ENCODE peak calls at places on chromosome 20, in six cellular contexts. T is mammary epithelial cell; K is CD8-positive, alpha-beta T cell; B is IMR-90; J is CD4-positive, alpha-beta memory T cell; Y is tibial nerve. L is an unnamed sample. For H3K9me3 and H3K27me3, the result is how much of the 10 kb centered on the place peaks cover.

GRCh38 chr20:24580855-24581254 is 111.4 kb downstream of the SYNDIG1 start:
- DNase-seq in T (no peak), K (no peak), B (no peak), J (no peak), Y (no peak), L (no peak)

GRCh38 chr20:58942549-58942948 is 38.5 kb upstream of the NELFCD start:
- DNase-seq in T (no peak), K (no peak), B (peak), J (no peak), Y (no peak), L (no peak)

GRCh38 chr20:51573576-51574243 is 31.2 kb upstream of the NFATC2 start:
- DNase-seq in T (no peak), K (no peak), B (no peak), J (no peak), Y (peak), L (no peak)

GRCh38 chr20:57393321-57394086 is 2.3 kb downstream of the RBM38 start:
- DNase-seq in T (no peak), K (no peak), B (no peak), J (no peak), Y (no peak), L (no peak)

GRCh38 chr20:21521596-21522478 is 8.0 kb upstream of the NKX2-2 start:
- DNase-seq in T (no peak), K (no peak), B (no peak), J (no peak), Y (no peak), L (no peak)

GRCh38 chr20:10536531-10536930 is 101.4 kb downstream of the SLX4IP start:
- DNase-seq in T (no peak), K (no peak), B (peak), J (peak), Y (no peak), L (peak)

GRCh38 chr20:64023278-64024140 is 12.5 kb upstream of the C20orf204 start:
- DNase-seq in T (no peak), K (no peak), B (no peak), J (no peak), Y (no peak), L (no peak)

GRCh38 chr20:19882446-19882845 is 124.4 kb downstream of the RIN2 start:
- DNase-seq in T (no peak), K (no peak), B (no peak), J (no peak), Y (no peak), L (no peak)

GRCh38 chr20:36010745-36011326 is 42.4 kb downstream of the CNBD2 start:
- DNase-seq in T (no peak), K (no peak), B (no peak), J (no peak), Y (no peak), L (no peak)

GRCh38 chr20:48467622-48468021 is 360.2 kb downstream of the PREX1 start:
- DNase-seq in T (no peak), K (no peak), B (no peak), J (no peak), Y (no peak), L (no peak)

GRCh38 chr20:41233976-41234514 is 83.5 kb downstream of the ZHX3 start:
- DNase-seq in T (no peak), K (no peak), B (no peak), J (no peak), Y (no peak), L (no peak)

GRCh38 chr20:5141615-5142014 is 14.8 kb downstream of the CDS2 start:
- DNase-seq in T (no peak), K (no peak), B (no peak), J (no peak), Y (no peak), L (no peak)

GRCh38 chr20:24102749-24103148 is 114.2 kb upstream of the GGTLC1 start:
- DNase-seq in T (peak), K (no peak), B (no peak), J (no peak), Y (no peak), L (no peak)

GRCh38 chr20:9510926-9511325 is 3.5 kb upstream of the LAMP5 start:
- DNase-seq in T (no peak), K (no peak), B (no peak), J (no peak), Y (no peak), L (no peak)

GRCh38 chr20:63357921-63358905 is 2.9 kb downstream of the CHRNA4 start:
- DNase-seq in T (no peak), K (no peak), B (no peak), J (no peak), Y (no peak), L (no peak)

GRCh38 chr20:20410678-20411077 is 42.8 kb downstream of the INSM1 start:
- DNase-seq in T (no peak), K (no peak), B (no peak), J (no peak), Y (no peak), L (no peak)

GRCh38 chr20:1623501-1624250 is 3.9 kb upstream of the SIRPB1 start:
- DNase-seq in T (no peak), K (no peak), B (no peak), J (no peak), Y (no peak), L (no peak)

GRCh38 chr20:14488756-14489479 is 151.5 kb upstream of the FLRT3 start:
- DNase-seq in T (no peak), K (no peak), B (no peak), J (no peak), Y (no peak), L (no peak)

GRCh38 chr20:24575811-24576210 is 106.4 kb downstream of the SYNDIG1 start:
- DNase-seq in T (no peak), K (no peak), B (no peak), J (no peak), Y (no peak), L (no peak)

GRCh38 chr20:38153011-38153329 is 12.1 kb downstream of the TGM2 start:
- DNase-seq in T (no peak), K (no peak), B (no peak), J (no peak), Y (no peak), L (no peak)

GRCh38 chr20:15252289-15252688 is 914.9 kb upstream of the FLRT3 start:
- DNase-seq in T (no peak), K (no peak), B (no peak), J (no peak), Y (no peak), L (no peak)

GRCh38 chr20:52083627-52084232 is 107.8 kb downstream of the ZFP64 start:
- DNase-seq in T (peak), K (no peak), B (peak), J (peak), Y (peak), L (no peak)

GRCh38 chr20:34560141-34560523 is 1.6 kb downstream of the MAP1LC3A start:
- DNase-seq in T (no peak), K (no peak), B (no peak), J (peak), Y (no peak), L (no peak)

GRCh38 chr20:37969949-37970855 is 63.1 kb downstream of the TTI1 start:
- DNase-seq in T (peak), K (no peak), B (no peak), J (no peak), Y (no peak), L (no peak)

GRCh38 chr20:10109621-10110020 is 74.8 kb downstream of the ANKEF1 start:
- DNase-seq in T (no peak), K (no peak), B (no peak), J (no peak), Y (no peak), L (no peak)

GRCh38 chr20:9218412-9219001 is 149.6 kb downstream of the PLCB4 start:
- DNase-seq in T (no peak), K (no peak), B (peak), J (no peak), Y (no peak), L (no peak)

GRCh38 chr20:31403886-31404285 is 2.1 kb downstream of the DEFB121 start:
- DNase-seq in T (no peak), K (no peak), B (no peak), J (no peak), Y (no peak), L (no peak)
- H3K9me3 ChIP-seq in T (under half), K (under half), B (under half), J (under half), Y (under half), L (under half)

DNA sequence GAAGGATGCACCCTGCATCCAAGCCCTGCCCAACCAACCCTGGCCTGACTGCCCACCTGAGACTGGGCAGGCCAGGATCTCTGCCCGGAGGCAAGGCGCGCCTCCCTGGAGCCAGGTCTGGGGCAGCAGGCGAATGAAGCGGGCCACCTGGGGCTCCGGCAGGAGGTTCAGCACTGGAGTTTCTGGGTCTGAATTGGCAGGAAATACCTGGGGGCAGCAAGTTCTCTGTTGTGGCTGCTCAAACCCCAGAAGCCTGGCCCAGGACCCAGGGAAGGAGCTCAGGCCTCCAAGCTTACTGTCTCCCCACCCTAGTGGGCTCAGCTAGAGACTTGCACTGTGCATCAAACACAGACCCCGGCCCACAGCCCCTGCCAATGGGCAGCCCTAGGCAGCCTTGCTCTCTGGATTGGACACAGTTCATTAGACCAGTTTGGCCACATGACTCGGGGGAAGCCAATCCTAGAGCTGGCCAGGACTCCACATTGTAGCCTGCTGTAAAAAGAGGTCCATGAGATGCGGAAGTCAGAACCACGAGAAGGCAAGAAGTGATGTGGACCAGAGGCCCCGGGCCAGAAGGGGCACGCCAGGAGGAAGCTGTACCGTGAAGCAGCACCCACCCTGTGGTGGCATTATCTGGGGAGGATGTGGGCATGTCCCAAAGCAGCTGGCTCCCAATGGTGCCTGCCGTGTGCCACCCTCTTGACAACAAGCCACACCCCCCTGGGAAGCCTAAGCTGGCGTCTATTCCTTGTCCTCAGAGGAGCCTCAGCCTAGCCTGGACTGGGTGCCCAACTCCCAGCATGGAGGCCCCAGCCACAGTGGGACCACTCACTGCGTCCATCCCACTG is 3.1 kb downstream of the CPXM1 start:
- DNase-seq in T (no peak), K (no peak), B (no peak), J (no peak), Y (no peak), L (no peak)
- H3K27me3 ChIP-seq in T (under half), K (under half), B (under half), J (under half), Y (half or more), L (under half)

GRCh38 chr20:39877792-39878191 is 811.2 kb downstream of the MAFB start:
- DNase-seq in T (no peak), K (no peak), B (no peak), J (no peak), Y (no peak), L (no peak)
- H3K9me3 ChIP-seq in T (under half), K (under half), B (under half), J (under half), Y (under half), L (under half)

GRCh38 chr20:44743080-44743701 is 2.5 kb upstream of the KCNK15 start:
- DNase-seq in T (no peak), K (no peak), B (no peak), J (no peak), Y (no peak), L (no peak)
- H3K27me3 ChIP-seq in T (under half), K (under half), B (half or more), J (under half), Y (under half), L (under half)

GRCh38 chr20:29443819-29444218 is 1813.6 kb upstream of the DEFB115 start:
- DNase-seq in T (no peak), K (no peak), B (no peak), J (no peak), Y (no peak), L (no peak)
- H3K9me3 ChIP-seq in T (under half), K (under half), B (under half), J (under half), Y (under half), L (under half)

L was measured in CD4-positive, alpha-beta T cell.